ENCODE peak calls at places on chromosomes 3 and 15, in eight cellular contexts. I, R, M, U, Z, A, Q and L are unnamed samples.

GRCh38 chr15:77944002-77944867 is 133.3 kb downstream of the TBC1D2B start:
- DNase-seq in I (no peak), R (peak), M (peak), U (peak), Z (peak), A (peak), Q (peak), L (peak)

GRCh38 chr3:23253214-23253613 is 50.1 kb downstream of the UBE2E2 start:
- DNase-seq in I (no peak), R (no peak), M (no peak), U (no peak), Z (no peak), A (no peak), Q (no peak), L (no peak)

GRCh38 chr3:10995871-10996270 is 3.3 kb downstream of the SLC6A1 start:
- DNase-seq in I (no peak), R (no peak), M (no peak), U (no peak), Z (no peak), A (no peak), Q (no peak), L (no peak)

GRCh38 chr15:85625856-85626255 is 168.9 kb downstream of the KLHL25 start:
- DNase-seq in I (no peak), R (peak), M (no peak), U (no peak), Z (no peak), A (no peak), Q (peak), L (no peak)

GRCh38 chr3:102224171-102224570 is 210.6 kb upstream of the ZPLD1 start:
- DNase-seq in I (no peak), R (peak), M (no peak), U (peak), Z (peak), A (no peak), Q (peak), L (no peak)

GRCh38 chr3:129226374-129226773 is 23.0 kb upstream of the COPG1 start:
- DNase-seq in I (no peak), R (peak), M (peak), U (no peak), Z (peak), A (peak), Q (peak), L (peak)

GRCh38 chr3:60841355-60841754 is 409.9 kb downstream of the FHIT start:
- DNase-seq in I (no peak), R (peak), M (no peak), U (no peak), Z (peak), A (peak), Q (peak), L (no peak)

GRCh38 chr3:190983875-190984274 is 121.4 kb upstream of the GMNC start:
- DNase-seq in I (no peak), R (no peak), M (no peak), U (peak), Z (no peak), A (no peak), Q (no peak), L (no peak)

GRCh38 chr3:181313379-181313778 is 323.8 kb upstream of the DNAJC19 start:
- DNase-seq in I (no peak), R (no peak), M (no peak), U (no peak), Z (no peak), A (no peak), Q (no peak), L (no peak)

GRCh38 chr3:13665582-13666226 is 116.8 kb downstream of the FBLN2 start:
- DNase-seq in I (no peak), R (no peak), M (peak), U (no peak), Z (no peak), A (no peak), Q (no peak), L (no peak)

GRCh38 chr3:96991812-96992211 is 177.4 kb downstream of the EPHA6 start:
- DNase-seq in I (no peak), R (no peak), M (no peak), U (no peak), Z (no peak), A (no peak), Q (no peak), L (no peak)

GRCh38 chr15:58518626-58519025 is 86.8 kb downstream of the LIPC start:
- DNase-seq in I (no peak), R (no peak), M (no peak), U (no peak), Z (no peak), A (no peak), Q (no peak), L (no peak)